ENCODE peak calls at places on chromosomes 13 and 19, in seven cellular contexts. A is nephron progenitor cell, Z is GM20000, G is upper lobe of right lung, C is HT-29, U is HFFc6, E is chondrocyte. B is an unnamed sample.

GRCh38 chr19:23055501-23055900 is 52.5 kb upstream of the ZNF728 start:
- DNase-seq in U (no peak), C (no peak), Z (no peak), A (no peak), E (no peak), G (no peak), B (no peak)

GRCh38 chr13:40794414-40795368 is 5.3 kb downstream of the SLC25A15 start:
- DNase-seq in E (no peak), A (no peak), G (no peak), C (no peak), Z (no peak), U (no peak), B (no peak)

GRCh38 chr19:16571689-16572331 is 405 bp downstream of the SLC35E1 start:
- DNase-seq in U (no peak), E (no peak), G (no peak), C (peak), A (no peak), Z (peak), B (no peak)

GRCh38 chr13:99693812-99694211 is 192.5 kb downstream of the TM9SF2 start:
- DNase-seq in U (no peak), E (no peak), C (no peak), A (no peak), G (no peak), Z (no peak), B (no peak)

GRCh38 chr19:2780284-2780683 is 2.8 kb downstream of the SGTA start:
- DNase-seq in E (no peak), A (no peak), U (no peak), Z (no peak), C (no peak), G (no peak), B (no peak)

GRCh38 chr19:29805026-29805925 is 6.5 kb upstream of the CCNE1 start:
- DNase-seq in A (no peak), U (peak), G (no peak), C (no peak), Z (no peak), E (peak), B (peak)

GRCh38 chr13:49399801-49400472 is 43.9 kb downstream of the CAB39L start:
- DNase-seq in Z (no peak), C (peak), A (no peak), G (no peak), U (no peak), E (no peak), B (peak)

GRCh38 chr19:4108767-4109625 is 14.9 kb downstream of the MAP2K2 start:
- DNase-seq in Z (peak), A (no peak), E (no peak), C (no peak), U (no peak), G (no peak), B (no peak)

GRCh38 chr13:99965329-99966000 is 6.1 kb downstream of the ZIC5 start:
- DNase-seq in E (no peak), Z (no peak), A (no peak), U (no peak), G (no peak), C (no peak), B (no peak)

GRCh38 chr13:111258637-111259036 is 61.8 kb upstream of the TEX29 start:
- DNase-seq in E (no peak), G (no peak), A (no peak), U (no peak), Z (no peak), C (no peak), B (no peak)

GRCh38 chr19:56149656-56150038 is 8.6 kb downstream of the ZNF444 start:
- DNase-seq in A (no peak), U (no peak), Z (no peak), C (no peak), G (no peak), E (no peak), B (no peak)

GRCh38 chr19:39676004-39676403 is 20.3 kb downstream of the LGALS16 start:
- DNase-seq in A (no peak), C (no peak), Z (peak), E (no peak), U (no peak), G (no peak), B (no peak)

GRCh38 chr13:90365130-90365529 is 982.4 kb upstream of the MIR17HG start:
- DNase-seq in Z (no peak), E (no peak), G (no peak), U (no peak), A (no peak), C (no peak), B (peak)

GRCh38 chr19:48837081-48837524 is 812 bp upstream of the HSD17B14 start:
- DNase-seq in U (peak), C (no peak), E (no peak), G (peak), Z (peak), A (peak), B (peak)

GRCh38 chr19:45216677-45217076 is 28.5 kb downstream of the EXOC3L2 start:
- DNase-seq in A (no peak), E (no peak), Z (no peak), U (no peak), G (no peak), C (no peak), B (no peak)

GRCh38 chr13:32838985-32839384 is 177.2 kb upstream of the KL start:
- DNase-seq in G (no peak), Z (peak), U (no peak), C (peak), E (no peak), A (no peak), B (peak)

GRCh38 chr19:13574933-13575332 is 68.7 kb upstream of the CACNA1A start:
- DNase-seq in A (peak), C (no peak), U (peak), Z (no peak), E (no peak), G (no peak), B (no peak)

GRCh38 chr13:65679240-65679639 is 1550.9 kb downstream of the PCDH9 start:
- DNase-seq in U (no peak), E (no peak), A (no peak), C (no peak), Z (no peak), G (no peak), B (no peak)

GRCh38 chr13:75194717-75195116 is 287.3 kb downstream of the TBC1D4 start:
- DNase-seq in U (no peak), C (no peak), G (no peak), Z (no peak), E (no peak), A (no peak), B (no peak)

GRCh38 chr13:110916671-110917142 is 1.8 kb upstream of the ANKRD10 start:
- DNase-seq in A (no peak), U (peak), Z (no peak), E (no peak), C (no peak), G (no peak), B (no peak)

GRCh38 chr19:31408460-31409124 is 59.4 kb upstream of the TSHZ3 start:
- DNase-seq in A (no peak), Z (no peak), G (no peak), E (no peak), U (peak), C (no peak), B (no peak)

GRCh38 chr19:45621976-45622503 is 17.2 kb downstream of the EML2 start:
- DNase-seq in G (no peak), Z (no peak), E (no peak), U (no peak), A (no peak), C (no peak), B (no peak)

GRCh38 chr19:4908781-4909171 is 525 bp upstream of the UHRF1 start:
- DNase-seq in Z (no peak), A (peak), E (no peak), U (no peak), G (no peak), C (peak), B (peak)

GRCh38 chr13:21465710-21466160 is 6.6 kb upstream of the ZDHHC20 start:
- DNase-seq in Z (no peak), E (no peak), U (no peak), G (peak), C (peak), A (no peak), B (peak)

GRCh38 chr13:98203641-98204326 is 26.7 kb upstream of the RNF113B start:
- DNase-seq in Z (no peak), E (no peak), C (no peak), G (no peak), A (no peak), U (peak), B (no peak)

GRCh38 chr13:72205773-72206172 is 338.8 kb upstream of the DACH1 start:
- DNase-seq in U (no peak), Z (no peak), E (no peak), C (no peak), G (no peak), A (no peak), B (no peak)

GRCh38 chr19:3521104-3521445 is 15.0 kb downstream of the FZR1 start:
- DNase-seq in C (no peak), G (no peak), Z (no peak), U (no peak), A (no peak), E (no peak), B (no peak)

GRCh38 chr19:35355851-35356460 is 2.3 kb upstream of the FFAR3 start:
- DNase-seq in C (no peak), A (no peak), G (peak), E (peak), Z (no peak), U (no peak), B (peak)

GRCh38 chr13:94195715-94196114 is 283.8 kb downstream of the DCT start:
- DNase-seq in U (peak), E (no peak), C (no peak), A (no peak), G (no peak), Z (no peak), B (no peak)

GRCh38 chr13:48838193-48839000 is 137.3 kb upstream of the FNDC3A start:
- DNase-seq in E (no peak), U (peak), G (no peak), C (no peak), Z (no peak), A (no peak), B (no peak)

GRCh38 chr13:82088781-82089180 is 1747.9 kb upstream of the SPRY2 start:
- DNase-seq in G (no peak), A (no peak), E (no peak), U (no peak), C (no peak), Z (no peak), B (no peak)

GRCh38 chr19:38389101-38389925 is 816 bp downstream of the SPRED3 start:
- DNase-seq in A (peak), E (no peak), Z (no peak), C (no peak), U (peak), G (no peak), B (peak)

GRCh38 chr19:6443986-6444385 is 10.4 kb upstream of the SLC25A41 start:
- DNase-seq in A (no peak), Z (no peak), G (no peak), U (no peak), E (peak), C (no peak), B (no peak)

GRCh38 chr19:18253716-18254115 is 20.5 kb downstream of the IQCN start:
- DNase-seq in Z (no peak), C (peak), A (no peak), U (no peak), E (no peak), G (no peak), B (no peak)

GRCh38 chr19:45468159-45468651 is 409 bp downstream of the FOSB start:
- DNase-seq in C (no peak), U (no peak), E (no peak), G (peak), A (peak), Z (no peak), B (no peak)

GRCh38 chr19:29917911-29918310 is 24.1 kb upstream of the URI1 start:
- DNase-seq in E (no peak), U (no peak), C (no peak), Z (no peak), G (no peak), A (no peak), B (no peak)

GRCh38 chr13:47299316-47299715 is 402.5 kb upstream of the HTR2A start:
- DNase-seq in C (no peak), A (no peak), U (no peak), G (no peak), E (no peak), Z (no peak), B (no peak)

GRCh38 chr19:13215572-13216380 is 65.6 kb downstream of the IER2 start:
- DNase-seq in A (no peak), Z (no peak), G (no peak), C (no peak), U (no peak), E (no peak), B (no peak)

GRCh38 chr19:12665281-12665573 is 1.3 kb downstream of the MAN2B1 start:
- DNase-seq in E (no peak), Z (peak), A (no peak), C (no peak), U (no peak), G (peak), B (no peak)

GRCh38 chr13:28505543-28506135 is 10.7 kb upstream of the FLT1 start:
- DNase-seq in Z (no peak), A (no peak), U (no peak), C (no peak), G (no peak), E (no peak), B (no peak)